ENCODE peak calls at places on chromosomes 2 and 18, in six cellular contexts. One of them, this sample, is unnamed.

GRCh38 chr18:7562491-7562890 is 4.6 kb upstream of the PTPRM start:
- DNase-seq in activated T-cell treated with anti-CD3 and anti-CD28 coated beads, Interleukin-2, amount 50 U/mL, for 48 hours: no peak
- DNase-seq in ELR: no peak
- DNase-seq in stromal cell of bone marrow: no peak
- DNase-seq in CD4-positive, alpha-beta memory T cell: no peak
- DNase-seq in T-helper 2 cell: no peak
- DNase-seq in this sample: no peak

GRCh38 chr2:234363011-234363487 is 133.8 kb downstream of the ARL4C start:
- DNase-seq in activated T-cell treated with anti-CD3 and anti-CD28 coated beads, Interleukin-2, amount 50 U/mL, for 48 hours: no peak
- DNase-seq in ELR: peak
- DNase-seq in stromal cell of bone marrow: no peak
- DNase-seq in CD4-positive, alpha-beta memory T cell: no peak
- DNase-seq in T-helper 2 cell: no peak
- DNase-seq in this sample: peak

GRCh38 chr2:124254621-124255020 is 229.5 kb downstream of the CNTNAP5 start:
- DNase-seq in activated T-cell treated with anti-CD3 and anti-CD28 coated beads, Interleukin-2, amount 50 U/mL, for 48 hours: no peak
- DNase-seq in ELR: peak
- DNase-seq in stromal cell of bone marrow: peak
- DNase-seq in CD4-positive, alpha-beta memory T cell: no peak
- DNase-seq in T-helper 2 cell: no peak
- DNase-seq in this sample: no peak

GRCh38 chr2:147538088-147538487 is 306.7 kb upstream of the ACVR2A start:
- DNase-seq in activated T-cell treated with anti-CD3 and anti-CD28 coated beads, Interleukin-2, amount 50 U/mL, for 48 hours: no peak
- DNase-seq in ELR: no peak
- DNase-seq in stromal cell of bone marrow: peak
- DNase-seq in CD4-positive, alpha-beta memory T cell: no peak
- DNase-seq in T-helper 2 cell: no peak
- DNase-seq in this sample: peak

GRCh38 chr2:54371461-54372065 is 84.6 kb upstream of the SPTBN1 start:
- DNase-seq in activated T-cell treated with anti-CD3 and anti-CD28 coated beads, Interleukin-2, amount 50 U/mL, for 48 hours: no peak
- DNase-seq in ELR: no peak
- DNase-seq in stromal cell of bone marrow: no peak
- DNase-seq in CD4-positive, alpha-beta memory T cell: no peak
- DNase-seq in T-helper 2 cell: no peak
- DNase-seq in this sample: no peak

GRCh38 chr18:9629709-9630108 is 15.3 kb upstream of the PPP4R1 start:
- DNase-seq in activated T-cell treated with anti-CD3 and anti-CD28 coated beads, Interleukin-2, amount 50 U/mL, for 48 hours: no peak
- DNase-seq in ELR: no peak
- DNase-seq in stromal cell of bone marrow: no peak
- DNase-seq in CD4-positive, alpha-beta memory T cell: no peak
- DNase-seq in T-helper 2 cell: no peak
- DNase-seq in this sample: no peak

GRCh38 chr18:49524349-49524748 is 37.3 kb upstream of the C18orf32 start:
- DNase-seq in activated T-cell treated with anti-CD3 and anti-CD28 coated beads, Interleukin-2, amount 50 U/mL, for 48 hours: no peak
- DNase-seq in ELR: no peak
- DNase-seq in stromal cell of bone marrow: no peak
- DNase-seq in CD4-positive, alpha-beta memory T cell: no peak
- DNase-seq in T-helper 2 cell: no peak
- DNase-seq in this sample: no peak

GRCh38 chr2:62287895-62288589 is 92.1 kb downstream of the B3GNT2 start:
- DNase-seq in activated T-cell treated with anti-CD3 and anti-CD28 coated beads, Interleukin-2, amount 50 U/mL, for 48 hours: peak
- DNase-seq in ELR: peak
- DNase-seq in stromal cell of bone marrow: no peak
- DNase-seq in CD4-positive, alpha-beta memory T cell: peak
- DNase-seq in T-helper 2 cell: peak
- DNase-seq in this sample: no peak

GRCh38 chr2:160490760-160491367 is 2.7 kb downstream of the RBMS1 start:
- DNase-seq in activated T-cell treated with anti-CD3 and anti-CD28 coated beads, Interleukin-2, amount 50 U/mL, for 48 hours: no peak
- DNase-seq in ELR: no peak
- DNase-seq in stromal cell of bone marrow: no peak
- DNase-seq in CD4-positive, alpha-beta memory T cell: no peak
- DNase-seq in T-helper 2 cell: peak
- DNase-seq in this sample: peak

GRCh38 chr2:66570471-66570870 is 135.5 kb downstream of the MEIS1 start:
- DNase-seq in activated T-cell treated with anti-CD3 and anti-CD28 coated beads, Interleukin-2, amount 50 U/mL, for 48 hours: no peak
- DNase-seq in ELR: no peak
- DNase-seq in stromal cell of bone marrow: no peak
- DNase-seq in CD4-positive, alpha-beta memory T cell: no peak
- DNase-seq in T-helper 2 cell: no peak
- DNase-seq in this sample: no peak

GRCh38 chr2:157194097-157194688 is 63.3 kb upstream of the GALNT5 start:
- DNase-seq in activated T-cell treated with anti-CD3 and anti-CD28 coated beads, Interleukin-2, amount 50 U/mL, for 48 hours: no peak
- DNase-seq in ELR: peak
- DNase-seq in stromal cell of bone marrow: peak
- DNase-seq in CD4-positive, alpha-beta memory T cell: peak
- DNase-seq in T-helper 2 cell: peak
- DNase-seq in this sample: peak